ENCODE peak calls at places on chromosomes 7 and 10, in seven cellular contexts. V, X, Q, K, T, E and Y are unnamed samples.

GRCh38 chr10:63093227-63093626 is 39.9 kb upstream of the NRBF2 start:
- DNase-seq in V (no peak), X (no peak), Q (no peak), K (no peak), T (no peak), E (no peak), Y (no peak)

GRCh38 chr7:104005197-104005596 is 15.7 kb upstream of the RELN start:
- DNase-seq in V (no peak), X (no peak), Q (no peak), K (no peak), T (no peak), E (no peak), Y (no peak)

GRCh38 chr10:71429929-71430328 is 33.2 kb downstream of the CDH23 start:
- DNase-seq in V (peak; percentile 43), X (no peak), Q (no peak), K (no peak), T (peak; percentile 35), E (peak; percentile 46), Y (peak; percentile 11)

GRCh38 chr7:1749351-1749863 is 79.3 kb downstream of the ELFN1 start:
- DNase-seq in V (no peak), X (no peak), Q (no peak), K (no peak), T (no peak), E (no peak), Y (no peak)

GRCh38 chr7:100604976-100605911 is 3.1 kb downstream of the PCOLCE start:
- DNase-seq in V (no peak), X (peak; percentile 70), Q (no peak), K (no peak), T (peak; percentile 74), E (no peak), Y (peak; percentile 71)

GRCh38 chr10:102643346-102644065 is 773 bp upstream of the TRIM8 start:
- DNase-seq in V (peak; percentile 91), X (peak; percentile 67), Q (peak; percentile 48), K (peak; percentile 70), T (peak; percentile 51), E (peak; percentile 76), Y (peak; percentile 63)

GRCh38 chr10:34808789-34809745 is 6.0 kb downstream of the PARD3 start:
- DNase-seq in V (no peak), X (no peak), Q (peak; percentile 23), K (no peak), T (no peak), E (no peak), Y (peak; percentile 38)

GRCh38 chr7:41656357-41656756 is 46.5 kb downstream of the INHBA start:
- DNase-seq in V (no peak), X (no peak), Q (no peak), K (no peak), T (no peak), E (peak; percentile 8), Y (no peak)

GRCh38 chr10:25226775-25227682 is 52.2 kb downstream of the GPR158 start:
- DNase-seq in V (no peak), X (peak; percentile 31), Q (no peak), K (peak; percentile 21), T (no peak), E (peak; percentile 27), Y (no peak)

GRCh38 chr10:22573820-22574569 is 140.4 kb downstream of the PIP4K2A start:
- DNase-seq in V (no peak), X (no peak), Q (no peak), K (peak; percentile 28), T (peak; percentile 16), E (peak; percentile 27), Y (no peak)

GRCh38 chr7:94997547-94997946 is 90.2 kb downstream of the PPP1R9A start:
- DNase-seq in V (no peak), X (no peak), Q (no peak), K (no peak), T (no peak), E (no peak), Y (no peak)

GRCh38 chr10:93034426-93034825 is 26.2 kb upstream of the CYP26C1 start:
- DNase-seq in V (no peak), X (no peak), Q (no peak), K (no peak), T (no peak), E (no peak), Y (no peak)

GRCh38 chr10:93032809-93033137 is 27.8 kb upstream of the CYP26C1 start:
- DNase-seq in V (no peak), X (no peak), Q (no peak), K (peak; percentile 64), T (no peak), E (no peak), Y (no peak)

GRCh38 chr10:93028881-93029280 is 31.7 kb upstream of the CYP26C1 start:
- DNase-seq in V (no peak), X (no peak), Q (no peak), K (no peak), T (peak; percentile 27), E (no peak), Y (no peak)

GRCh38 chr10:93030409-93030808 is 30.2 kb upstream of the CYP26C1 start:
- DNase-seq in V (no peak), X (no peak), Q (no peak), K (peak; percentile 20), T (peak; percentile 28), E (no peak), Y (no peak)

GRCh38 chr10:93032105-93032808 is 28.3 kb upstream of the CYP26C1 start:
- DNase-seq in V (no peak), X (no peak), Q (no peak), K (peak; percentile 28), T (no peak), E (no peak), Y (no peak)
- TF ChIP-seq EP300 in V (no peak), X (no peak), Q (no peak), K (no peak), T (no peak), E (no peak), Y (no peak)

GRCh38 chr10:93947055-93947454 is 46.7 kb upstream of the PLCE1 start:
- DNase-seq in V (no peak), X (no peak), Q (no peak), K (peak; percentile 27), T (no peak), E (no peak), Y (peak; percentile 25)
- TF ChIP-seq EP300 in V (no peak), X (no peak), Q (no peak), K (no peak), T (no peak), E (no peak), Y (no peak)

DNA sequence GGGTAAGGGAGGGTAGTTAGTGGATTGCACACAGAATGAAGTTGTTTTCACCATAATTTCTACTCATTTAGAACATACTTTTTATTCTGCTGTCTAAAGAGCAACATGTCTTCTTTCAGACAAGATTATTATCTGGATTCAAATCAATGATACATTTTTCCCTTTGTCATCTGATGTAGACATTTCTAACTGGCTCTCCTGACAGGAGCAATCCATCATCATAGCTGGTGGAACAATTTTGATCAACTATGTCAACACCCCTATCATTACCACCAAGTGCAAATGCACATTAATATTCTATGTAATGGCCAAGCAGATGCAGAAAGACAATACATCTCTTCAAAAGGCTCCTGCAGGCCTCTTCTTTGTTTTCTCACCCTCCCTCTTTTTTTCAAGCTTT is 672.9 kb upstream of the LRRTM3 start:
- DNase-seq in V (no peak), X (no peak), Q (no peak), K (no peak), T (no peak), E (no peak), Y (no peak)
- TF ChIP-seq EP300 in V (no peak), X (no peak), Q (no peak), K (no peak), T (no peak), E (no peak), Y (no peak)

GRCh38 chr10:132941640-132942051 is 724 bp downstream of the CFAP46 start:
- DNase-seq in V (no peak), X (no peak), Q (no peak), K (no peak), T (no peak), E (peak; percentile 53), Y (peak; percentile 12)

GRCh38 chr10:132940791-132941465 is 1.4 kb downstream of the CFAP46 start:
- DNase-seq in V (no peak), X (no peak), Q (no peak), K (no peak), T (no peak), E (no peak), Y (no peak)

GRCh38 chr10:132942740-132943554 is 577 bp upstream of the CFAP46 start:
- DNase-seq in V (no peak), X (no peak), Q (no peak), K (no peak), T (peak; percentile 31), E (peak; percentile 61), Y (no peak)

GRCh38 chr10:132943555-132944404 is 1.4 kb upstream of the CFAP46 start:
- DNase-seq in V (no peak), X (no peak), Q (no peak), K (no peak), T (no peak), E (no peak), Y (no peak)

DNA sequence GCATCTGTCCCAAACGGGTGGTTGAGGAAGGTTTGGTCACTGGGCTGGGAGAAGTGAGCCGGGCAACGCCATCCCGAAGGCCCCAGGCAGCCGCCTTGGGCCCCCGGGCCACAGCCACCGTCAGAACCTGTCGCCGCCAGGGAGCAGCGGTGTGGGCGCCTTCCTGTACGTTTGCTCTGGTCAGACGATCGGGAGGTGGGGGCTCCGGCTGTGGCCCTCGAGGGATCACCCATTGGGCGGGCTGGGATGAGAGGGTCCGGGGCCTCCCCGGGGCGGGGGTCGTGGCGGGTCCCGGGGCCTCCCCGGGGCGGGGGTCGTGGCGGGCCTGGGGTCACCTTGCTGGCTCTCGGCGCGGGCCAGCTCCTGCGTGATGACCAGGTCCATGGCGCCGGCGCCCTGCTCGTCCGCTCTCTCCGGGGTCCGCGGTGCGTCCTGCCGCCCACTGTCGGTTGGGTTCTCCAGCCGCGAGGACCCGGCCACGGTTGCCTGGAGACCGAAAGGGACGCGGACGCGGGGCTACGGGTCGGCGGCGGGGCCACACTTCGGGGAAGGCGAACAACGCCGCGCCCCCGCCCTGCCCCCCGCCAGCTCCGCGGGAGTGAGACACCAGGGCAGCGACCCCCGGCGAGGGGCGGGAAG is at the start of gene CFAP46:
- DNase-seq in V (no peak), X (no peak), Q (peak; percentile 7), K (no peak), T (peak; percentile 65), E (peak; percentile 97), Y (peak; percentile 68)
- TF ChIP-seq EP300 in V (no peak), X (no peak), Q (no peak), K (no peak), T (no peak), E (no peak), Y (no peak)

DNA sequence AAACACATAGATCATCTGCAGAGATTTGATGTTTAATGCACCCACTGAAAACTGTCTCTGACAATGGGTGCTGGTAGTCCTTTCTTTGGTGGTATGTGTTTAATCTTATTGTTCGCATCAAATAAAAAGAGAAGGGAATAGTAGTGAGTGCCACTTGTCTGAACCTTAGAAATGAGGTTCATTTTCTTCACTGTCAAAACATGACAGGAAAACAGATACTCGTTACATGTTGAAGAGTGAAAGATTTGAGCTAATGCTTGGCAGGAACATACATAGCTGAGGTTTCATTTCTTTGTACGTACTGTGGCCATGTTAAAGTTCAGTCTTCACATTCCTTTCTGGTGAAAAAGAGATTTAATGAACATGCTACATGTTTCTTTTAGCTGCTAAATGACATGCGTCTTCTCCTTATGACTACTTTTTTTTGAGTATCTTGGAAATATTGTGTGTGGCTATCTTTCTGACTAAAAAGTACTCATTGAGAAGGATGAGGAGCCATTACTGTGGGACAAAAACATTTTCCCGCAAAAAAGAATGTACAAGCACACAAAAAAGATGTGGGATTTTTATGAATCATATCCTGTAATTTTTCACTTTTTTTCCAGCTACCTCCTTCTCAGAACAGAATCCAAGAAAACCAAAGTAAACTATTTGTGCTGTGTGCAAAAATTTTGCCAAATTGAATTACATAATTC is 108.0 kb downstream of the TWIST1 start:
- DNase-seq in V (no peak), X (no peak), Q (no peak), K (no peak), T (no peak), E (no peak), Y (no peak)
- TF ChIP-seq EP300 in V (no peak), X (no peak), Q (no peak), K (no peak), T (no peak), E (peak; percentile 80), Y (no peak)

GRCh38 chr7:4687956-4688355 is 5.9 kb downstream of the FOXK1 start:
- DNase-seq in V (no peak), X (no peak), Q (no peak), K (no peak), T (no peak), E (no peak), Y (no peak)
- TF ChIP-seq EP300 in V (no peak), X (no peak), Q (no peak), K (no peak), T (no peak), E (no peak), Y (no peak)